ENCODE peak calls at places on chromosomes 12 and 14, in eight cellular contexts. I is HTR-8/SVneo; Z is activated naive CD4-positive, alpha-beta T cell; B is A549; N is stimulated activated CD4-positive, alpha-beta T cell treated with anti-CD3 and anti-CD28 coated beads, Interleukin-2, amount 100 ng/mL, for 24 hours; C is activated naive CD8-positive, alpha-beta T cell treated with anti-CD3 and anti-CD28 coated beads, Interleukin-2, amount 50 U/mL, for 24 hours; J is RPMI7951; K is SHP77. D is an unnamed sample.

GRCh38 chr12:119859241-119859640 is 17.9 kb downstream of the CIT start:
- DNase-seq in I (no peak), J (no peak), K (no peak), Z (no peak), C (no peak), N (no peak), B (no peak), D (no peak)

GRCh38 chr14:45699451-45699850 is 446.4 kb upstream of the MIS18BP1 start:
- DNase-seq in B (no peak), N (no peak), I (no peak), Z (no peak), C (no peak), K (no peak), J (peak; percentile 55), D (no peak)

GRCh38 chr12:79547735-79548347 is 142.9 kb downstream of the PAWR start:
- DNase-seq in Z (no peak), B (peak; percentile 84), K (peak; percentile 23), C (peak; percentile 11), J (peak; percentile 64), I (peak; percentile 37), N (no peak), D (no peak)

GRCh38 chr12:52221912-52222457 is 11.1 kb upstream of the KRT7 start:
- DNase-seq in N (peak; percentile 81), K (peak; percentile 73), Z (peak; percentile 14), J (peak; percentile 61), B (peak; percentile 90), C (peak; percentile 89), I (no peak), D (peak; percentile 85)

GRCh38 chr12:119354187-119354586 is 19.7 kb downstream of the CCDC60 start:
- DNase-seq in K (no peak), N (no peak), J (no peak), B (no peak), I (no peak), C (no peak), Z (no peak), D (no peak)

GRCh38 chr14:95314609-95315008 is 5.1 kb downstream of the CLMN start:
- DNase-seq in N (peak; percentile 25), J (peak; percentile 76), C (peak; percentile 42), I (peak; percentile 78), K (no peak), Z (no peak), B (peak; percentile 43), D (peak; percentile 48)

GRCh38 chr14:76876076-76876475 is 49.9 kb downstream of the LRRC74A start:
- DNase-seq in B (peak; percentile 80), N (peak; percentile 57), C (peak; percentile 55), J (peak; percentile 67), I (peak; percentile 95), Z (peak; percentile 14), K (peak; percentile 65), D (peak; percentile 37)

GRCh38 chr12:92062539-92063493 is 82.8 kb downstream of the BTG1 start:
- DNase-seq in K (no peak), Z (no peak), C (no peak), J (no peak), B (no peak), N (no peak), I (no peak), D (no peak)

D was measured in stimulated activated naive CD8-positive, alpha-beta T cell treated with anti-CD3 and anti-CD28 coated beads, Interleukin-15, amount 100 ng/mL, for 72 hours.